ENCODE peak calls at places on chromosomes 1 and 21, in nine cellular contexts. One of them, this sample, is unnamed.

GRCh38 chr21:45634511-45635183 is 8.9 kb upstream of the PCBP3 start:
- DNase-seq in uterus: no peak
- DNase-seq in lower lobe of right lung: no peak
- DNase-seq in endodermal cell: no peak
- DNase-seq in AG09319: no peak
- DNase-seq in IMR-90: peak
- DNase-seq in fibroblast of pulmonary artery: peak
- DNase-seq in glutamatergic neuron: no peak
- DNase-seq in GM13976: peak
- DNase-seq in this sample: no peak

GRCh38 chr1:44072204-44072603 is 40.9 kb upstream of the SLC6A9 start:
- DNase-seq in uterus: no peak
- DNase-seq in lower lobe of right lung: no peak
- DNase-seq in endodermal cell: no peak
- DNase-seq in AG09319: peak
- DNase-seq in IMR-90: peak
- DNase-seq in fibroblast of pulmonary artery: peak
- DNase-seq in glutamatergic neuron: no peak
- DNase-seq in GM13976: no peak
- DNase-seq in this sample: peak

GRCh38 chr1:58773406-58773840 is 10.4 kb downstream of the JUN start:
- DNase-seq in uterus: peak
- DNase-seq in lower lobe of right lung: peak
- DNase-seq in endodermal cell: no peak
- DNase-seq in AG09319: no peak
- DNase-seq in IMR-90: peak
- DNase-seq in fibroblast of pulmonary artery: peak
- DNase-seq in glutamatergic neuron: no peak
- DNase-seq in GM13976: peak
- DNase-seq in this sample: peak

GRCh38 chr1:31593770-31594632 is 17.7 kb downstream of the TINAGL1 start:
- DNase-seq in uterus: peak
- DNase-seq in lower lobe of right lung: peak
- DNase-seq in endodermal cell: peak
- DNase-seq in AG09319: peak
- DNase-seq in IMR-90: peak
- DNase-seq in fibroblast of pulmonary artery: peak
- DNase-seq in glutamatergic neuron: peak
- DNase-seq in GM13976: peak
- DNase-seq in this sample: peak

GRCh38 chr1:65896721-65897120 is 104.0 kb downstream of the PDE4B start:
- DNase-seq in uterus: no peak
- DNase-seq in lower lobe of right lung: no peak
- DNase-seq in endodermal cell: no peak
- DNase-seq in AG09319: no peak
- DNase-seq in IMR-90: peak
- DNase-seq in fibroblast of pulmonary artery: peak
- DNase-seq in glutamatergic neuron: no peak
- DNase-seq in GM13976: no peak
- DNase-seq in this sample: no peak

GRCh38 chr21:45102391-45102932 is 28.1 kb downstream of the ADARB1 start:
- DNase-seq in uterus: no peak
- DNase-seq in lower lobe of right lung: no peak
- DNase-seq in endodermal cell: no peak
- DNase-seq in AG09319: peak
- DNase-seq in IMR-90: no peak
- DNase-seq in fibroblast of pulmonary artery: peak
- DNase-seq in glutamatergic neuron: no peak
- DNase-seq in GM13976: no peak
- DNase-seq in this sample: peak

GRCh38 chr1:64245495-64245894 is 42.1 kb downstream of the UBE2U start:
- DNase-seq in uterus: no peak
- DNase-seq in lower lobe of right lung: no peak
- DNase-seq in endodermal cell: peak
- DNase-seq in AG09319: no peak
- DNase-seq in IMR-90: no peak
- DNase-seq in fibroblast of pulmonary artery: no peak
- DNase-seq in glutamatergic neuron: no peak
- DNase-seq in GM13976: no peak
- DNase-seq in this sample: no peak

GRCh38 chr1:160117709-160118183 is 2.2 kb downstream of the ATP1A2 start:
- DNase-seq in uterus: no peak
- DNase-seq in lower lobe of right lung: no peak
- DNase-seq in endodermal cell: peak
- DNase-seq in AG09319: no peak
- DNase-seq in IMR-90: peak
- DNase-seq in fibroblast of pulmonary artery: peak
- DNase-seq in glutamatergic neuron: no peak
- DNase-seq in GM13976: no peak
- DNase-seq in this sample: peak

GRCh38 chr1:205977348-205978014 is 25.7 kb downstream of the RAB7B start:
- DNase-seq in uterus: peak
- DNase-seq in lower lobe of right lung: peak
- DNase-seq in endodermal cell: peak
- DNase-seq in AG09319: peak
- DNase-seq in IMR-90: peak
- DNase-seq in fibroblast of pulmonary artery: peak
- DNase-seq in glutamatergic neuron: peak
- DNase-seq in GM13976: peak
- DNase-seq in this sample: peak

GRCh38 chr1:63523738-63524137 is 413 bp downstream of the EFCAB7 start:
- DNase-seq in uterus: no peak
- DNase-seq in lower lobe of right lung: no peak
- DNase-seq in endodermal cell: no peak
- DNase-seq in AG09319: no peak
- DNase-seq in IMR-90: no peak
- DNase-seq in fibroblast of pulmonary artery: no peak
- DNase-seq in glutamatergic neuron: no peak
- DNase-seq in GM13976: peak
- DNase-seq in this sample: no peak

GRCh38 chr1:1132928-1133750 is 17.2 kb upstream of the C1orf159 start:
- DNase-seq in uterus: no peak
- DNase-seq in lower lobe of right lung: no peak
- DNase-seq in endodermal cell: no peak
- DNase-seq in AG09319: peak
- DNase-seq in IMR-90: peak
- DNase-seq in fibroblast of pulmonary artery: no peak
- DNase-seq in glutamatergic neuron: no peak
- DNase-seq in GM13976: no peak
- DNase-seq in this sample: no peak

GRCh38 chr1:179815642-179816041 is 62.0 kb downstream of the TOR1AIP2 start:
- DNase-seq in uterus: no peak
- DNase-seq in lower lobe of right lung: no peak
- DNase-seq in endodermal cell: no peak
- DNase-seq in AG09319: no peak
- DNase-seq in IMR-90: no peak
- DNase-seq in fibroblast of pulmonary artery: no peak
- DNase-seq in glutamatergic neuron: no peak
- DNase-seq in GM13976: no peak
- DNase-seq in this sample: no peak

GRCh38 chr1:169137357-169137756 is 30.9 kb downstream of the ATP1B1 start:
- DNase-seq in uterus: no peak
- DNase-seq in lower lobe of right lung: no peak
- DNase-seq in endodermal cell: no peak
- DNase-seq in AG09319: no peak
- DNase-seq in IMR-90: no peak
- DNase-seq in fibroblast of pulmonary artery: no peak
- DNase-seq in glutamatergic neuron: no peak
- DNase-seq in GM13976: no peak
- DNase-seq in this sample: no peak

GRCh38 chr1:169133228-169133576 is 26.7 kb downstream of the ATP1B1 start:
- DNase-seq in uterus: no peak
- DNase-seq in lower lobe of right lung: no peak
- DNase-seq in endodermal cell: no peak
- DNase-seq in AG09319: no peak
- DNase-seq in IMR-90: no peak
- DNase-seq in fibroblast of pulmonary artery: no peak
- DNase-seq in glutamatergic neuron: no peak
- DNase-seq in GM13976: no peak
- DNase-seq in this sample: no peak

GRCh38 chr1:169132512-169133227 is 26.2 kb downstream of the ATP1B1 start:
- DNase-seq in uterus: no peak
- DNase-seq in lower lobe of right lung: no peak
- DNase-seq in endodermal cell: no peak
- DNase-seq in AG09319: no peak
- DNase-seq in IMR-90: no peak
- DNase-seq in fibroblast of pulmonary artery: no peak
- DNase-seq in glutamatergic neuron: no peak
- DNase-seq in GM13976: no peak
- DNase-seq in this sample: no peak

GRCh38 chr1:169130683-169131082 is 24.2 kb downstream of the ATP1B1 start:
- DNase-seq in uterus: no peak
- DNase-seq in lower lobe of right lung: no peak
- DNase-seq in endodermal cell: no peak
- DNase-seq in AG09319: no peak
- DNase-seq in IMR-90: no peak
- DNase-seq in fibroblast of pulmonary artery: no peak
- DNase-seq in glutamatergic neuron: no peak
- DNase-seq in GM13976: no peak
- DNase-seq in this sample: no peak

GRCh38 chr1:169133801-169134558 is 27.5 kb downstream of the ATP1B1 start:
- DNase-seq in uterus: no peak
- DNase-seq in lower lobe of right lung: no peak
- DNase-seq in endodermal cell: no peak
- DNase-seq in AG09319: no peak
- DNase-seq in IMR-90: no peak
- DNase-seq in fibroblast of pulmonary artery: peak
- DNase-seq in glutamatergic neuron: no peak
- DNase-seq in GM13976: no peak
- DNase-seq in this sample: peak
- TF ChIP-seq CTCF in uterus: no peak
- TF ChIP-seq CTCF in lower lobe of right lung: no peak
- TF ChIP-seq CTCF in endodermal cell: peak
- TF ChIP-seq CTCF in AG09319: peak
- TF ChIP-seq CTCF in IMR-90: peak
- TF ChIP-seq CTCF in fibroblast of pulmonary artery: peak
- TF ChIP-seq CTCF in glutamatergic neuron: no peak
- TF ChIP-seq CTCF in GM13976: peak
- TF ChIP-seq CTCF in this sample: peak

GRCh38 chr1:70284366-70284765 is 63.2 kb downstream of the SRSF11 start:
- DNase-seq in uterus: no peak
- DNase-seq in lower lobe of right lung: no peak
- DNase-seq in endodermal cell: no peak
- DNase-seq in AG09319: no peak
- DNase-seq in IMR-90: no peak
- DNase-seq in fibroblast of pulmonary artery: no peak
- DNase-seq in glutamatergic neuron: no peak
- DNase-seq in GM13976: no peak
- DNase-seq in this sample: no peak

GRCh38 chr1:70277875-70278274 is 56.7 kb downstream of the SRSF11 start:
- DNase-seq in uterus: no peak
- DNase-seq in lower lobe of right lung: no peak
- DNase-seq in endodermal cell: no peak
- DNase-seq in AG09319: no peak
- DNase-seq in IMR-90: no peak
- DNase-seq in fibroblast of pulmonary artery: no peak
- DNase-seq in glutamatergic neuron: no peak
- DNase-seq in GM13976: no peak
- DNase-seq in this sample: no peak

DNA sequence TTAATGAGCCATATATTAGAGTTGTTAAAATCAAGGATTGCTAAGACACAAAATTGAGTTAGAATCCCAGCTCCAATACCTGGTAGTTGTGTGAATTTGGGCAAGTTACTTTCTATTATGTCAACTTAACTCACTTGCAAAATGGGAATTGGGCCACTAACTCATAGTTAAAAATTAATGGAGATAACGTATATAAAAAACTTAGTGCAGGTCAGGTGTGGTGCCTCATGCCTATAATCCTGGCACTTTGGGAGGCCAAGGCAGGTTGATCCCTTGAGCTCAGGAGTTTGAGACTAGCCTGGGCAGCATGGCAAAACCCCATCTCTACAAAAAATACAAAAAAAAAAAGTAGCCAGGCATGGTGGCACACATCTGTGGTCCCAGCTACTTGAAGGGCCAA is 57.5 kb downstream of the SRSF11 start:
- DNase-seq in uterus: no peak
- DNase-seq in lower lobe of right lung: no peak
- DNase-seq in endodermal cell: no peak
- DNase-seq in AG09319: no peak
- DNase-seq in IMR-90: no peak
- DNase-seq in fibroblast of pulmonary artery: no peak
- DNase-seq in glutamatergic neuron: no peak
- DNase-seq in GM13976: no peak
- DNase-seq in this sample: no peak
- TF ChIP-seq CTCF in uterus: no peak
- TF ChIP-seq CTCF in lower lobe of right lung: no peak
- TF ChIP-seq CTCF in endodermal cell: no peak
- TF ChIP-seq CTCF in AG09319: no peak
- TF ChIP-seq CTCF in IMR-90: no peak
- TF ChIP-seq CTCF in fibroblast of pulmonary artery: no peak
- TF ChIP-seq CTCF in glutamatergic neuron: no peak
- TF ChIP-seq CTCF in GM13976: no peak
- TF ChIP-seq CTCF in this sample: no peak

GRCh38 chr1:214660900-214661299 is 57.9 kb downstream of the CENPF start:
- DNase-seq in uterus: no peak
- DNase-seq in lower lobe of right lung: no peak
- DNase-seq in endodermal cell: peak
- DNase-seq in AG09319: peak
- DNase-seq in IMR-90: peak
- DNase-seq in fibroblast of pulmonary artery: peak
- DNase-seq in glutamatergic neuron: peak
- DNase-seq in GM13976: no peak
- DNase-seq in this sample: peak
- TF ChIP-seq CTCF in uterus: no peak
- TF ChIP-seq CTCF in lower lobe of right lung: peak
- TF ChIP-seq CTCF in endodermal cell: peak
- TF ChIP-seq CTCF in AG09319: peak
- TF ChIP-seq CTCF in IMR-90: peak
- TF ChIP-seq CTCF in fibroblast of pulmonary artery: peak
- TF ChIP-seq CTCF in glutamatergic neuron: peak
- TF ChIP-seq CTCF in GM13976: no peak
- TF ChIP-seq CTCF in this sample: peak

DNA sequence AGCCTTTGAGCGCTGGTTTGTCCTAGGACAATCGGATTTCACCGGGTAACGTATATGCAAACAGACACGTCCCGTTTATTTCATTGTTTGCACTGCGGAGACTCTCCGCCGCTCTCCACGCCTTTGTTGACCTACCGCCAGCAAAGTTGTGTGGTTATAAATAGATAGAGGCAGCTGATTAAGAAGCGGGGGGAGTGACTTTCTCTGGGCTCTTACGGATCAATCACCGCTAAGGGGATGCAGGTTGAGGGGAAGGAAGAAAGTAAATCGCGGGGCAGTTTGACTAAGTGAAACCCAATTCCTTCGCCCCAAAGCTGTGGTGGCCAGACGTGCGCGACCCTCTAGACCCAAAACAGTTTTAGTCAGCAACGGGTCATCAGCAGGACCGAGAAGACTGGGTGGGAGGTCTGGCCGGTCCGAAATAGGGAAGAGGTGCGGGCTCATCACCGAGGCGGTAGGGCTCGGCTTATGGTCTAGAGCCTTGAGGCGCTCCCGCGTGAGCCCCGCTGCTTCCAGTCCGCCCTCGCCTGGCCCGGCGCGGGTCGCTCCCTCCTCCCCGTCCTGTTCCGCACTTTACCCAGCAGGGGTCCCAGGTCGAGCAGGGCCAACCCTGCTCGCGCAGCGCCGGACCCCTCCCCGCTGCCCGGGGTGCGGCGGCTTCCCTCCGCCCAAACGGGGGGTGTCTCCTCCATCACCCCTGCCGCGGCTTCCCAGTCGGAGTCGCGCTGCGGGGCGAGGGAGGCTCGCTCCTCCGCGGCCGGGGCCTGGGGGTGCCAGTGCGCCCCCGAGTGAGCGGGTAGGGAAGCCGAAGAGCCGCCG is 120.8 kb upstream of the RRP15 start:
- DNase-seq in uterus: no peak
- DNase-seq in lower lobe of right lung: peak
- DNase-seq in endodermal cell: peak
- DNase-seq in AG09319: no peak
- DNase-seq in IMR-90: peak
- DNase-seq in fibroblast of pulmonary artery: peak
- DNase-seq in glutamatergic neuron: peak
- DNase-seq in GM13976: peak
- DNase-seq in this sample: no peak
- TF ChIP-seq CTCF in uterus: no peak
- TF ChIP-seq CTCF in lower lobe of right lung: no peak
- TF ChIP-seq CTCF in endodermal cell: peak
- TF ChIP-seq CTCF in AG09319: no peak
- TF ChIP-seq CTCF in IMR-90: no peak
- TF ChIP-seq CTCF in fibroblast of pulmonary artery: no peak
- TF ChIP-seq CTCF in glutamatergic neuron: peak
- TF ChIP-seq CTCF in GM13976: no peak
- TF ChIP-seq CTCF in this sample: no peak

This sample was measured in MCF 10A.